ENCODE peak calls at places on chromosomes 13 and 19, in six cellular contexts. K is fibroblast of lung, J is cardiac fibroblast, L is HFF-Myc, F is RWPE2, R is psoas muscle. Y is an unnamed sample.

GRCh38 chr13:22748866-22749586 is 431.8 kb upstream of the SGCG start:
- DNase-seq in K (peak), F (no peak), R (no peak), L (no peak), J (no peak), Y (no peak)

GRCh38 chr19:31955061-31955460 is 390.3 kb upstream of the ZNF507 start:
- DNase-seq in F (no peak), R (no peak), K (no peak), J (no peak), L (no peak), Y (no peak)

GRCh38 chr19:51339687-51340656 is 2.0 kb downstream of the VSIG10L start:
- DNase-seq in J (peak), K (peak), F (peak), R (peak), L (no peak), Y (peak)

GRCh38 chr19:7099597-7099921 is 30.1 kb downstream of the ZNF557 start:
- DNase-seq in J (no peak), F (no peak), K (no peak), R (no peak), L (no peak), Y (no peak)

GRCh38 chr19:53892981-53893325 is 11.0 kb downstream of the PRKCG start:
- DNase-seq in F (no peak), J (no peak), R (peak), L (no peak), K (no peak), Y (no peak)

GRCh38 chr19:41416194-41416674 is 10.9 kb downstream of the B3GNT8 start:
- DNase-seq in J (no peak), R (no peak), L (no peak), K (no peak), F (no peak), Y (no peak)

GRCh38 chr19:40144947-40145748 is 46.1 kb upstream of the MAP3K10 start:
- DNase-seq in K (no peak), L (no peak), F (no peak), R (no peak), J (no peak), Y (no peak)

GRCh38 chr19:28823338-28823961 is 389.5 kb downstream of the UQCRFS1 start:
- DNase-seq in L (no peak), J (no peak), R (no peak), K (no peak), F (no peak), Y (no peak)

GRCh38 chr19:613732-614567 is 19.4 kb downstream of the POLRMT start:
- DNase-seq in K (no peak), R (no peak), L (no peak), F (no peak), J (no peak), Y (no peak)

GRCh38 chr19:3986260-3987041 is 1.2 kb upstream of the EEF2 start:
- DNase-seq in L (peak), R (no peak), F (no peak), K (peak), J (peak), Y (peak)

GRCh38 chr13:94249512-94249911 is 230.0 kb downstream of the DCT start:
- DNase-seq in L (peak), K (peak), R (no peak), F (no peak), J (peak), Y (no peak)

GRCh38 chr19:54207908-54208783 is 7.5 kb downstream of the RPS9 start:
- DNase-seq in R (peak), L (no peak), K (peak), J (peak), F (no peak), Y (peak)

GRCh38 chr13:105774739-105775460 is 760.6 kb downstream of the EFNB2 start:
- DNase-seq in J (no peak), L (no peak), K (peak), R (no peak), F (no peak), Y (no peak)

GRCh38 chr19:4636151-4636717 is 3.1 kb upstream of the TNFAIP8L1 start:
- DNase-seq in L (no peak), K (peak), F (no peak), J (peak), R (peak), Y (peak)

GRCh38 chr19:3360494-3361383 is 5.6 kb upstream of the NFIC start:
- DNase-seq in K (peak), J (peak), F (no peak), R (peak), L (no peak), Y (peak)

GRCh38 chr13:27691207-27691606 is 69.5 kb downstream of the POLR1D start:
- DNase-seq in J (no peak), R (no peak), L (no peak), K (no peak), F (no peak), Y (no peak)

GRCh38 chr13:101623469-101624209 is 171.2 kb downstream of the ITGBL1 start:
- DNase-seq in F (no peak), J (peak), R (no peak), K (peak), L (no peak), Y (no peak)

GRCh38 chr13:109345433-109345941 is 440.9 kb downstream of the IRS2 start:
- DNase-seq in L (no peak), F (no peak), J (peak), R (no peak), K (peak), Y (no peak)

GRCh38 chr13:105587786-105588185 is 947.7 kb downstream of the EFNB2 start:
- DNase-seq in F (peak), J (peak), K (peak), R (no peak), L (no peak), Y (no peak)

GRCh38 chr13:27622102-27622820 is 569 bp downstream of the POLR1D start:
- DNase-seq in K (no peak), R (no peak), L (no peak), J (peak), F (no peak), Y (no peak)

GRCh38 chr13:107361666-107362065 is 793.7 kb upstream of the ARGLU1 start:
- DNase-seq in J (no peak), K (peak), R (no peak), F (no peak), L (no peak), Y (no peak)

GRCh38 chr13:82245860-82246259 is 1636.4 kb downstream of the SLITRK1 start:
- DNase-seq in K (no peak), L (no peak), F (no peak), R (no peak), J (no peak), Y (no peak)

GRCh38 chr13:82248713-82249112 is 1633.6 kb downstream of the SLITRK1 start:
- DNase-seq in J (no peak), R (no peak), F (no peak), K (no peak), L (no peak), Y (no peak)
- TF ChIP-seq CTCF in J (no peak), R (no peak), F (no peak), K (no peak), L (no peak), Y (no peak)

GRCh38 chr13:112711528-112712265 is 21.9 kb downstream of the ATP11A start:
- DNase-seq in F (peak), L (peak), J (peak), K (peak), R (peak), Y (peak)
- TF ChIP-seq CTCF in F (peak), L (peak), J (no peak), K (peak), R (peak), Y (no peak)

GRCh38 chr13:110507678-110508381 is 53.7 kb downstream of the RAB20 start:
- DNase-seq in J (no peak), R (peak), K (no peak), F (no peak), L (no peak), Y (no peak)
- TF ChIP-seq CTCF in J (peak), R (no peak), K (no peak), F (no peak), L (no peak), Y (no peak)

GRCh38 chr19:2231621-2232221 is 4.4 kb downstream of the PLEKHJ1 start:
- DNase-seq in L (no peak), K (no peak), J (no peak), F (no peak), R (no peak), Y (no peak)
- TF ChIP-seq CTCF in L (no peak), K (no peak), J (no peak), F (no peak), R (peak), Y (no peak)

DNA sequence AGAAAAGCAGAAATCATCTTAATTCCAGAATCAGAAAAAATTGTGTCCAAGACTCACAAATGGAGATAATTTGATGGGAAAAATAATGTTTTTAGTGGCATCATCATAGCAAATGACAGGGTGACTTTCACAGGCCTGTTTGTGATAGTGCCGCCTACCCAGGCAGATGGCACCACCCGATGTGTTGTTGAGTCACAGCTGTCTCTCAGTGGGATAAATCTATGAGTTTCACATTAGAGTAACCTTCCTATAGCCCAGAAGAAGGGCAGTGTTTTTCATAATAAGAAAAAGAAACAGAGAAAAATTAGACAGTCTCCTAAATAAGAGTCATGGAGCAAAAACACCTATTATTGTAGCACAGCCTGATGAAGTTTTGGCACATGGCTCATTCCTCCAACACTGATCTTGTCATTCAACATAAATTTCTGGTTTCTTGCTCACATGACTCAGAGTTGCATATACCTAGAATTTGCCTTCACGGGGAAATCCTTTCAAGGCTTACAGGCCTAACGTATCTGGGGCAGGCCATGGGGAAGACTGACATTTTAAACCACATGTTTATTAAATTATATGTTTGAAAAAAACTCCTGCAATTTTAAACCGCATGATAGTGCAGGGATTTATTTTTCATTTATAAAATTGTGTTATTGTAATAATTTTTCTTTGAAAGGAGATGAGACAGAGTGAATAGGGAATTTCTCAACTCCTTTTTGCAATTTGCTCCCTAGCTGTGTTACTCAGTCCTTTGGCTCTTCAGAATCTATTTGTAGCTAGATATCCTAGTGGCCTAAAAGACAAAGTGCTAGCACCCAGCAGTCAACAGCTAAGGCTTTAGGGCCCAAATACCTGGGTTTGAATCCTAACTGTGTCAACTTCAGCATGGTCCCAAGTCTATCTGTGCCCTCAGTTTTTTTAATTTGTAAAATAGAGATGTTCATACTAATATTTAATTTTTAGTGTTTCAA is 393.7 kb downstream of the NDFIP2 start:
- DNase-seq in K (peak), R (no peak), F (no peak), L (no peak), J (peak), Y (no peak)
- TF ChIP-seq CTCF in K (no peak), R (no peak), F (no peak), L (no peak), J (no peak), Y (no peak)

GRCh38 chr13:44651209-44651608 is 75.1 kb upstream of the TSC22D1 start:
- DNase-seq in F (no peak), K (no peak), J (peak), R (no peak), L (no peak), Y (no peak)

GRCh38 chr13:44653261-44653660 is 77.1 kb upstream of the TSC22D1 start:
- DNase-seq in K (peak), J (no peak), F (no peak), L (no peak), R (no peak), Y (no peak)

GRCh38 chr13:44649834-44650233 is 73.7 kb upstream of the TSC22D1 start:
- DNase-seq in J (no peak), R (no peak), K (no peak), L (no peak), F (no peak), Y (no peak)

GRCh38 chr13:44652223-44652622 is 76.1 kb upstream of the TSC22D1 start:
- DNase-seq in K (no peak), R (no peak), L (no peak), J (no peak), F (no peak), Y (no peak)

GRCh38 chr13:44651724-44652123 is 75.6 kb upstream of the TSC22D1 start:
- DNase-seq in R (no peak), J (no peak), K (no peak), L (no peak), F (no peak), Y (no peak)
- TF ChIP-seq CTCF in R (no peak), J (no peak), K (no peak), L (no peak), F (no peak), Y (no peak)

Y was measured in GM10248.